ENCODE peak calls at places on chromosomes 5 and 9, in seven cellular contexts. Q is keratinocyte, S is lower lobe of right lung, B is heart left ventricle, K is foreskin keratinocyte, D is Peyer's patch, U is right atrium auricular region. E is an unnamed sample.

GRCh38 chr5:134594797-134595457 is 37.7 kb downstream of the SAR1B start:
- DNase-seq in Q (no peak), S (no peak), B (no peak), K (no peak), D (no peak), U (no peak), E (no peak)

GRCh38 chr5:65577141-65577540 is 14.0 kb downstream of the PPWD1 start:
- DNase-seq in Q (no peak), S (no peak), B (no peak), K (no peak), D (no peak), U (no peak), E (no peak)

GRCh38 chr5:176653401-176653800 is 6.1 kb downstream of the TSPAN17 start:
- DNase-seq in Q (peak; percentile 49), S (no peak), B (no peak), K (no peak), D (no peak), U (no peak), E (peak; percentile 39)

GRCh38 chr5:36374275-36374862 is 72.7 kb upstream of the RANBP3L start:
- DNase-seq in Q (no peak), S (no peak), B (no peak), K (no peak), D (no peak), U (no peak), E (no peak)

GRCh38 chr5:134536876-134537275 is 11.4 kb downstream of the JADE2 start:
- DNase-seq in Q (no peak), S (no peak), B (no peak), K (no peak), D (no peak), U (no peak), E (no peak)

GRCh38 chr5:133459474-133460155 is 152.7 kb downstream of the FSTL4 start:
- DNase-seq in Q (no peak), S (no peak), B (no peak), K (no peak), D (no peak), U (no peak), E (no peak)

GRCh38 chr9:87678650-87679355 is 47.1 kb upstream of the CTSL start:
- DNase-seq in Q (peak; percentile 25), S (no peak), B (peak; percentile 64), K (no peak), D (peak; percentile 73), U (peak; percentile 74), E (peak; percentile 12)

GRCh38 chr5:57082441-57083067 is 91.3 kb upstream of the GPBP1 start:
- DNase-seq in Q (no peak), S (no peak), B (no peak), K (no peak), D (no peak), U (no peak), E (no peak)

GRCh38 chr5:14414007-14414406 is 167.6 kb upstream of the OTULINL start:
- DNase-seq in Q (no peak), S (no peak), B (no peak), K (no peak), D (no peak), U (no peak), E (no peak)

GRCh38 chr5:11650936-11651335 is 253.3 kb downstream of the CTNND2 start:
- DNase-seq in Q (no peak), S (no peak), B (no peak), K (no peak), D (no peak), U (no peak), E (no peak)

GRCh38 chr5:6820851-6821479 is 107.7 kb downstream of the TENT4A start:
- DNase-seq in Q (no peak), S (no peak), B (no peak), K (no peak), D (no peak), U (no peak), E (no peak)

GRCh38 chr5:84683594-84683993 is 298.9 kb upstream of the EDIL3 start:
- DNase-seq in Q (no peak), S (no peak), B (no peak), K (no peak), D (no peak), U (no peak), E (no peak)

GRCh38 chr5:59731829-59732228 is 161.7 kb downstream of the PDE4D start:
- DNase-seq in Q (no peak), S (no peak), B (no peak), K (no peak), D (no peak), U (no peak), E (no peak)

GRCh38 chr5:59729820-59730219 is 163.7 kb downstream of the PDE4D start:
- DNase-seq in Q (no peak), S (no peak), B (no peak), K (no peak), D (no peak), U (no peak), E (no peak)

GRCh38 chr5:59729357-59729756 is 164.2 kb downstream of the PDE4D start:
- DNase-seq in Q (no peak), S (no peak), B (no peak), K (no peak), D (no peak), U (no peak), E (no peak)

GRCh38 chr5:59725393-59725768 is 168.1 kb downstream of the PDE4D start:
- DNase-seq in Q (no peak), S (no peak), B (no peak), K (peak; percentile 13), D (no peak), U (no peak), E (no peak)

GRCh38 chr5:59728356-59728755 is 165.2 kb downstream of the PDE4D start:
- DNase-seq in Q (no peak), S (no peak), B (no peak), K (no peak), D (no peak), U (no peak), E (no peak)
- H3K27ac ChIP-seq in Q (no peak overlapping the region), S (no peak overlapping the region), B (no peak overlapping the region), K (no peak overlapping the region), D (no peak overlapping the region), U (no peak overlapping the region), E (no peak overlapping the region)

DNA sequence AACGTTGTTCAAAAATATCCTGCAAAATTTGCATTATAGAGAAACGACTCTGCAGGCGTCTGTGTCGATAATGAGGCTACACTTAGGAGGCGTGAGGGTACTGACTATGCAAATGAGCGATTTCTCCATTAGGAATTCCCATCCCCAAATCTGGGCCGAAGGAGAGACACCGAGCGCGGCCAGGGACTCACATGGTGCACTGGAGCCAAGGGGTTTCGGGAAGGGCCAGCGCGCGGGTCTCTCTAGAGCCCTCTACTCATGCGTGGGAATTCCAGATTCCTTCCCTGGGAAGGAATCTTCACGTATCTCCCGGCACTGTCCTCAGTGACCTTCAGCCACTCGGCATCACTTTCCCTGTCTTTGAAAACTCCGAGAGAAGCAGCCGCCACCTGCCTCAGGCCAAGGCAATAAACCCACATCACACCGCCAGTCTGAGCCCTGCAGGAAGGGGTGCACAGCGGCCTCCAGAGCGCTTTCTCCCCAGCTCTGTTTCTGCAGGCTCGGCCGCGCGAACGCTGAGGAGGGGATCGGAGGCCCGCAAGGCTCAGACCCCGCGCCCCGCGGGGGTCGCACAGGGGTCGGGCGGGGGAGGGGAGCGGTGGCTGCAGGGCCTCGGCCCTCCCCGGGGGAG is 653 bp upstream of the DENND4C start:
- DNase-seq in Q (no peak), S (no peak), B (peak; percentile 58), K (peak; percentile 32), D (peak; percentile 91), U (peak; percentile 79), E (no peak)
- H3K27ac ChIP-seq in Q (peak overlapping the region; percentile 20), S (peak overlapping the region; percentile 98), B (peak overlapping the region; percentile 97), K (no peak overlapping the region), D (peak overlapping the region; percentile 95), U (peak overlapping the region; percentile 100), E (peak overlapping the region; percentile 81)

GRCh38 chr5:39178856-39179255 is 40.5 kb downstream of the FYB1 start:
- DNase-seq in Q (no peak), S (no peak), B (no peak), K (no peak), D (no peak), U (no peak), E (no peak)
- H3K27ac ChIP-seq in Q (no peak overlapping the region), S (no peak overlapping the region), B (no peak overlapping the region), K (no peak overlapping the region), D (peak overlapping the region; percentile 68), U (no peak overlapping the region), E (no peak overlapping the region)

DNA sequence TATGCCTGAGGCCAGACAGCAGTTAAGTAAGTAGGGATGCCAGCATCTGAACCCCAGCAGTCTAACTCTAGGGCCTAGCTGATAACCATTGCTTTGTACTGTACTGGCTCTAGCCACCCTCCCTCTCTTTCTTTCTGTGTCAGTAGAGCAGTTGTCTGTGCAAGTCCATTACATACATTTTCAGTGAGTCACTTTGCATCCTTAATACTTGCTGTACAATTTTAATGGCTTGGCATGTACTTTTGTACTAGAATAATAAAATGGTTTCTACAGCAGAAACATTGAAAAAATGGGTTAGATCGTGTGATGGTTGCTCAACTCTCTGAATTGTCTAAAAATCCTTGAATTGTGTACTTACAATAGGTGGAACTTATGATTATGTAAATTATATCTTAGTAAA is 1.5 kb upstream of the TTC39B start:
- DNase-seq in Q (peak; percentile 60), S (no peak), B (no peak), K (peak; percentile 90), D (no peak), U (no peak), E (peak; percentile 63)
- H3K27ac ChIP-seq in Q (peak overlapping the region; percentile 80), S (no peak overlapping the region), B (no peak overlapping the region), K (no peak overlapping the region), D (no peak overlapping the region), U (no peak overlapping the region), E (peak overlapping the region; percentile 83)

GRCh38 chr9:77601476-77602056 is 46.6 kb downstream of the GNA14 start:
- DNase-seq in Q (no peak), S (no peak), B (no peak), K (no peak), D (no peak), U (no peak), E (no peak)
- H3K27ac ChIP-seq in Q (no peak overlapping the region), S (no peak overlapping the region), B (no peak overlapping the region), K (no peak overlapping the region), D (no peak overlapping the region), U (no peak overlapping the region), E (no peak overlapping the region)

GRCh38 chr9:21680590-21680989 is 121.8 kb upstream of the MTAP start:
- DNase-seq in Q (no peak), S (no peak), B (no peak), K (no peak), D (no peak), U (no peak), E (no peak)
- H3K27ac ChIP-seq in Q (peak overlapping the region; percentile 95), S (no peak overlapping the region), B (no peak overlapping the region), K (peak overlapping the region; percentile 81), D (no peak overlapping the region), U (no peak overlapping the region), E (peak overlapping the region; percentile 98)

GRCh38 chr5:98786178-98786853 is 12.9 kb downstream of the RGMB start:
- DNase-seq in Q (no peak), S (no peak), B (no peak), K (no peak), D (no peak), U (no peak), E (no peak)
- H3K27ac ChIP-seq in Q (no peak overlapping the region), S (no peak overlapping the region), B (no peak overlapping the region), K (no peak overlapping the region), D (no peak overlapping the region), U (no peak overlapping the region), E (peak overlapping the region; percentile 53)

E was measured in epithelial cell of prostate.